ENCODE peak calls at places on chromosomes 6 and 20, in six cellular contexts. A, T, W, P, F and K are unnamed samples.

GRCh38 chr20:63940472-63941266 is 15.5 kb downstream of the UCKL1 start:
- DNase-seq in A (peak), T (no peak), W (no peak), P (no peak), F (no peak), K (no peak)

GRCh38 chr20:56322661-56323060 is 36.1 kb upstream of the FAM210B start:
- DNase-seq in A (no peak), T (no peak), W (no peak), P (no peak), F (no peak), K (peak)

GRCh38 chr6:26017567-26017966 is 55.0 kb downstream of the TRIM38 start:
- DNase-seq in A (peak), T (no peak), W (peak), P (peak), F (peak), K (peak)

GRCh38 chr6:105836889-105837288 is 249.2 kb upstream of the PRDM1 start:
- DNase-seq in A (no peak), T (no peak), W (no peak), P (no peak), F (no peak), K (no peak)

GRCh38 chr6:24836116-24836515 is 37.4 kb upstream of the ARMH2 start:
- DNase-seq in A (no peak), T (no peak), W (peak), P (no peak), F (peak), K (no peak)

GRCh38 chr6:35170166-35170565 is 29.0 kb upstream of the TCP11 start:
- DNase-seq in A (no peak), T (no peak), W (peak), P (no peak), F (no peak), K (peak)

GRCh38 chr6:46220351-46221220 is 49.8 kb upstream of the ENPP5 start:
- DNase-seq in A (no peak), T (no peak), W (no peak), P (no peak), F (no peak), K (no peak)

GRCh38 chr6:39892490-39893129 is 41.7 kb downstream of the MOCS1 start:
- DNase-seq in A (peak), T (no peak), W (peak), P (peak), F (peak), K (peak)

GRCh38 chr6:1792989-1793388 is 183.3 kb downstream of the FOXC1 start:
- DNase-seq in A (no peak), T (no peak), W (no peak), P (no peak), F (no peak), K (peak)

GRCh38 chr6:6737666-6738065 is 149.1 kb downstream of the LY86 start:
- DNase-seq in A (no peak), T (no peak), W (no peak), P (no peak), F (no peak), K (no peak)

GRCh38 chr6:6734463-6735455 is 146.2 kb downstream of the LY86 start:
- DNase-seq in A (no peak), T (no peak), W (no peak), P (no peak), F (peak), K (peak)

GRCh38 chr6:6738922-6739717 is 150.6 kb downstream of the LY86 start:
- DNase-seq in A (no peak), T (no peak), W (no peak), P (no peak), F (no peak), K (no peak)

GRCh38 chr6:6738108-6738507 is 149.6 kb downstream of the LY86 start:
- DNase-seq in A (no peak), T (no peak), W (no peak), P (no peak), F (no peak), K (no peak)

DNA sequence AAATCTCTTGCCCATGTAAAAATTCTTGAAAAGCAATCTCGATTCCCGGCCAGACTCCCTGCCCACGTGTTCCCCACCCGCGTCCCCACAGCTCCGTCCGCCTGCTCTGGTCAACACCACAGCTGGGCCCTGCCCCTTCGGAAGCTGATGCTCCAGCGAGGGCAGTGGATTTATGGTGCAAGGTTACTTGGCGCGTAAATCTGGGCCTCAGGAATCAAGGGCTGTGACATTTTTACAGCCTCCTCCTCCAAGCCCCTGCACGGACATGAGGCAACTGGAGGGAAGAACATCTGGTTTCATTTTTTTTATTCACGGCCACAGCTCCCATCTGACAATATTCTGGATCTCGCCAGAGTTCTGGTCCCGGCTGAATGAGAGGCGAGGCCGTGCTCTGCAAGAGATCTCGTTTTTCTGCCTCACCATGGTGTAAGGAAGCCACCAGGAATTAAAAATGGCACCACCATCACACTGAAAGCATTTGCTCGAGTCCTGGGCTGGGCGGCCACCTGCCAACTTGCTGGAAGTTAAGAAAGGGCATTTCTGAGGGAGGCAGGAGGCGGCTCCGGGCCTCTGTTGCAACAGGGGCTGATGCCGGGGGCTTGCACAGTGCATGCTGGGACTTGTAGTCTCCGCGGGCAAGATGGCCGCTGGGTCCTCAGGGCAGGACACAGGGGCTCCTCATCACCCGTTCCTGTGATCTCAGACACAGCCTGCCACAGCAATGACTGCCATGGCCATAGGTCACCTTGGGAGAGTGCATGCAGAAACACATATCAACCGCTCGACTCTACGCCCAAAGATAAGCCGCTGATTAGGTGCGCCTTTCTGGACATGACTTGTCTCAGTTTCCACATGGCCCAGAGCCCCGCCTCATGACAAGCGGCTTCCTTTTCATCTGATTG is 148.5 kb downstream of the LY86 start:
- DNase-seq in A (peak), T (no peak), W (peak), P (no peak), F (no peak), K (peak)
- H3K4me3 ChIP-seq in A (peak), T (peak), W (peak), P (peak), F (peak), K (peak)

DNA sequence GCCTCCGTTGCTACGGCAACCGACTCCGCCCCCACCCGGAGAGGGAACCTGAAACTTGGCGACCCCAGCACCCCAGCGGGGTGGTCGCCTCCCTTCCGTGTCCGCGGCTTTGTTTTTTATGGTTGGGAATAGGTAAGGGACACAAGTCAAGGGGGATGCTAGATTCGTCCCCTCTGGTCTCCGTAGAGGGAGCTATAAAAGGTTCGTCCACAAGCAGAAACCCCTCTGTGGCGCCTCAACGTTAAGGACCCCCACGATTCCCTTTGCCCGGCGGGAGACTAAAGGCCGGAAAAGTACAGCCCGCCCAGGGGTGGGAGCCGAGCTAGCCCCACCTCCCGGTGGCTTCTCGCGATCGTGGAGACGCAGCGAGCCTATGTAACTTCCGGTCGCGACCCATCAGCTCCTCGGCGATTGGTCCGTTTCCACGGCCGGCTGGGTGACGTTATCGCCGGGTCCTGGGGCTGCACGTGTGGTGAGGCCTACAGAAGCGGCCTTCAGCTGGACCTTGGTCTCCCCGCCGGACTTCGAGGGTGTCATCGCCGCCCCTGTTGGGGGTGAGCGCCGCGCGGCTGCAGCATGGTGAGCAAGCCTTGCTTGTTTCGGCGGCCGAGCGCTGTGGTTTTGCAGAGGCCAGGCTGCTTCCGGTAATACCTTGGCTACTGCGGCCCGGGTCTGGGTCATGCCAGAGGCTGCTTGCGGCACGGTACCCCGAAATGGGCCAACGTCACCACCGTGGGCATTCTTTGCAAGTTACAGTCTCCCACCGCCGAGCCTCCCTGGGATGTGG is at the start of gene LTV1:
- DNase-seq in A (peak), T (peak), W (peak), P (peak), F (peak), K (peak)
- H3K4me3 ChIP-seq in A (peak), T (peak), W (peak), P (peak), F (peak), K (peak)

DNA sequence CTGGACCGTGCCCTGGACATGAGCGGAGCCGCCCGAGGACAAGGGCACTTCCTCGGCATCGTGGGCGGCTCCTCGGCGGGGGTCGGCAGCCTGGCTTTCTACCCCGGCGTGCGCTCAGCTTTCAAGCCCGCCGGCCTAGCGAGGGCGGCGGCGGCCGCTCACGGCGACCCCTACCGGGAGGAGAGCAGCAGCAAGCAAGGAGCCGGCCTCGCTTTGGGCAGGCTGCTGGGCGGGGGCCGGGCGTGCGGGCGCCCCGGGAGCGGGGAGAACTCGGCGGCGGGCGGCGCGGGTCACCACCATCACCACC is 6.7 kb downstream of the PRDM13 start:
- DNase-seq in A (no peak), T (no peak), W (no peak), P (no peak), F (peak), K (no peak)
- H3K4me3 ChIP-seq in A (peak), T (no peak), W (no peak), P (peak), F (no peak), K (peak)

DNA sequence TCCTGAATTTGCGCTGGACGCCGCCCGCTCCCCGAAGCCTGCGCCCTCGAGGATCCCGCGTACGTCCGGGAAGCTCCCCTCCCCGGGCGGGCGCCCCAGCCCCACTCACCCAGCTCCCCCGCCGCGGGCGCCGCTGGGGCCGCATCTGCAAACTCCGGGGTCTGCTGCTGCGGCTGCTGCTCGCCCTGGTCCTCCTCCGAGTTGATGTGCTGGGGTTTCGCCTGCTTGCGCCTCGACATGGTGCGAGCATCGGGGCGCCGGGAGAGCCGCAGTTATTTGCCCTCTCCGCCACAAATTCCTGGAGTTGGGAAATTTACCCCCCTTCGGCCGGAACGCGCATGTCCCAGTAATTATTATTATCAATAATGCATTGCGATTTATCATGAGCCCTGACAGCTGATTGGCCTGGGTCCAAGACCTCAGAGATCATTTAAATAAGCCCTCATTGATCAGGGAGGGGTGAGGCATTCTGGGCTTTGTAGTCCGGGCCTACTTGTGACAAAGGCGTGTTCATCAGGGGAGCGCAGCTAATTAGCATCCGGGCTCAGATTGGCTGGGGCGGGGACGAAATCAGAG is at the start of gene SALL4:
- DNase-seq in A (no peak), T (no peak), W (no peak), P (no peak), F (peak), K (peak)
- H3K4me3 ChIP-seq in A (peak), T (peak), W (peak), P (peak), F (peak), K (peak)